ENCODE peak calls at places on chromosomes 6 and 20, in four cellular contexts. One of them, this sample, is unnamed.

GRCh38 chr6:53984581-53984980 is 126.7 kb upstream of the MLIP start:
- DNase-seq in HepG2: no peak
- DNase-seq in GM12891: no peak
- DNase-seq in H1: no peak
- DNase-seq in this sample: no peak

GRCh38 chr6:163757506-163757905 is 343.0 kb downstream of the QKI start:
- DNase-seq in HepG2: no peak
- DNase-seq in GM12891: no peak
- DNase-seq in H1: no peak
- DNase-seq in this sample: no peak

GRCh38 chr6:37381579-37381978 is 27.8 kb downstream of the RNF8 start:
- DNase-seq in HepG2: peak
- DNase-seq in GM12891: peak
- DNase-seq in H1: peak
- DNase-seq in this sample: peak

GRCh38 chr6:170445487-170445886 is 107.6 kb downstream of the PSMB1 start:
- DNase-seq in HepG2: no peak
- DNase-seq in GM12891: no peak
- DNase-seq in H1: no peak
- DNase-seq in this sample: no peak

GRCh38 chr20:45823949-45824835 is 2.9 kb downstream of the TNNC2 start:
- DNase-seq in HepG2: peak
- DNase-seq in GM12891: peak
- DNase-seq in H1: peak
- DNase-seq in this sample: peak

GRCh38 chr6:5484692-5485091 is 223.4 kb downstream of the FARS2 start:
- DNase-seq in HepG2: no peak
- DNase-seq in GM12891: no peak
- DNase-seq in H1: no peak
- DNase-seq in this sample: no peak

GRCh38 chr6:125818225-125818657 is 27.5 kb downstream of the NCOA7 start:
- DNase-seq in HepG2: no peak
- DNase-seq in GM12891: no peak
- DNase-seq in H1: no peak
- DNase-seq in this sample: no peak

GRCh38 chr20:57499676-57500075 is 25.3 kb downstream of the CTCFL start:
- DNase-seq in HepG2: no peak
- DNase-seq in GM12891: no peak
- DNase-seq in H1: no peak
- DNase-seq in this sample: no peak

GRCh38 chr6:107716688-107717089 is 107.4 kb downstream of the SCML4 start:
- DNase-seq in HepG2: no peak
- DNase-seq in GM12891: peak
- DNase-seq in H1: no peak
- DNase-seq in this sample: peak

GRCh38 chr6:151399679-151400078 is 8.3 kb upstream of the ZBTB2 start:
- DNase-seq in HepG2: no peak
- DNase-seq in GM12891: no peak
- DNase-seq in H1: no peak
- DNase-seq in this sample: no peak

GRCh38 chr6:117601811-117602150 is 530 bp downstream of the GOPC start:
- DNase-seq in HepG2: no peak
- DNase-seq in GM12891: no peak
- DNase-seq in H1: no peak
- DNase-seq in this sample: no peak

GRCh38 chr20:35166242-35166830 is 5.5 kb upstream of the PROCR start:
- DNase-seq in HepG2: no peak
- DNase-seq in GM12891: no peak
- DNase-seq in H1: no peak
- DNase-seq in this sample: no peak

GRCh38 chr6:118548136-118548535 is at the start of gene PLN:
- DNase-seq in HepG2: no peak
- DNase-seq in GM12891: no peak
- DNase-seq in H1: no peak
- DNase-seq in this sample: no peak

GRCh38 chr6:135179920-135180457 is 1.1 kb upstream of the MYB start:
- DNase-seq in HepG2: no peak
- DNase-seq in GM12891: no peak
- DNase-seq in H1: no peak
- DNase-seq in this sample: no peak

GRCh38 chr6:68990313-68990712 is 355.2 kb downstream of the ADGRB3 start:
- DNase-seq in HepG2: no peak
- DNase-seq in GM12891: no peak
- DNase-seq in H1: no peak
- DNase-seq in this sample: no peak

GRCh38 chr6:3850451-3851203 is 1.5 kb downstream of the FAM50B start:
- DNase-seq in HepG2: no peak
- DNase-seq in GM12891: no peak
- DNase-seq in H1: no peak
- DNase-seq in this sample: peak

GRCh38 chr6:3848380-3848779 is 793 bp upstream of the FAM50B start:
- DNase-seq in HepG2: no peak
- DNase-seq in GM12891: no peak
- DNase-seq in H1: no peak
- DNase-seq in this sample: no peak

GRCh38 chr6:3849681-3850450 is 693 bp downstream of the FAM50B start:
- DNase-seq in HepG2: no peak
- DNase-seq in GM12891: no peak
- DNase-seq in H1: no peak
- DNase-seq in this sample: no peak

GRCh38 chr6:3847521-3847920 is 1.7 kb upstream of the FAM50B start:
- DNase-seq in HepG2: no peak
- DNase-seq in GM12891: no peak
- DNase-seq in H1: no peak
- DNase-seq in this sample: no peak

GRCh38 chr6:3848925-3849605 is at the start of gene FAM50B:
- DNase-seq in HepG2: no peak
- DNase-seq in GM12891: peak
- DNase-seq in H1: peak
- DNase-seq in this sample: peak
- TF ChIP-seq POLR2AphosphoS5 in HepG2: no peak
- TF ChIP-seq POLR2AphosphoS5 in GM12891: no peak
- TF ChIP-seq POLR2AphosphoS5 in H1: no peak
- TF ChIP-seq POLR2AphosphoS5 in this sample: no peak

DNA sequence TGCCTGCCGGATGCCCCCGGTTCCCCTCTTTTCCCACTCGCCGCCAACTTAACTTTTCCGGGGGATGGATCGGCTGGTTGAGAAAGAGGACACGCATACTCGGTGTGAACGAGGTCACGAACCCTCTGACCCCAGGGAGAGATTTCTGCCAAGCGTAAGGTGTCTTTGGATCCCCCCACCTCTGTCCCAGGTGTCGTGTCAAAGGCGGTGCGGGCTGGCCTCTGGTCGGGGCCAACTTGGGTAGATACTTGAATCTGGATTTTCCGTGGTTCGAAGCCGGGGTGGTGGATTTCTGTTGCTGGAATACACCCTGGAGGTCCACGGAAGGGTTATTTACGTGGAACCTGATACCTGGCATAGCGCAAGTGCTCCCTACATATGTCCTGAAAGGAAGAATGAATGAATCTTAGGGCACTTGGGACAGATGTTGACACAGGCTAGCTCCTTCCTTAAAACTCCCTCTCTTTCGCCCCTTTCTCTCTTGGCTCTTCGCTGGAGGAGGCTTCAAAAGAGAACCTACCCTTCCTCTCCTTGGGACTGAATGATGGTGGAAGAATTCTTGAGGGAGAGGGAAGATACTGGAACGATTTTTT is 1.0 kb downstream of the DOK5 start:
- DNase-seq in HepG2: no peak
- DNase-seq in GM12891: no peak
- DNase-seq in H1: no peak
- DNase-seq in this sample: no peak
- TF ChIP-seq TAF1 in HepG2: no peak
- TF ChIP-seq TAF1 in GM12891: no peak
- TF ChIP-seq TAF1 in H1: no peak
- TF ChIP-seq TAF1 in this sample: no peak

GRCh38 chr6:85462673-85463072 is 12.8 kb downstream of the NT5E start:
- DNase-seq in HepG2: no peak
- DNase-seq in GM12891: no peak
- DNase-seq in H1: no peak
- DNase-seq in this sample: no peak

GRCh38 chr6:85465762-85466161 is 15.9 kb downstream of the NT5E start:
- DNase-seq in HepG2: no peak
- DNase-seq in GM12891: no peak
- DNase-seq in H1: no peak
- DNase-seq in this sample: no peak

GRCh38 chr6:85463621-85464259 is 13.9 kb downstream of the NT5E start:
- DNase-seq in HepG2: no peak
- DNase-seq in GM12891: no peak
- DNase-seq in H1: no peak
- DNase-seq in this sample: no peak

GRCh38 chr6:85464260-85464644 is 14.4 kb downstream of the NT5E start:
- DNase-seq in HepG2: no peak
- DNase-seq in GM12891: no peak
- DNase-seq in H1: no peak
- DNase-seq in this sample: no peak

DNA sequence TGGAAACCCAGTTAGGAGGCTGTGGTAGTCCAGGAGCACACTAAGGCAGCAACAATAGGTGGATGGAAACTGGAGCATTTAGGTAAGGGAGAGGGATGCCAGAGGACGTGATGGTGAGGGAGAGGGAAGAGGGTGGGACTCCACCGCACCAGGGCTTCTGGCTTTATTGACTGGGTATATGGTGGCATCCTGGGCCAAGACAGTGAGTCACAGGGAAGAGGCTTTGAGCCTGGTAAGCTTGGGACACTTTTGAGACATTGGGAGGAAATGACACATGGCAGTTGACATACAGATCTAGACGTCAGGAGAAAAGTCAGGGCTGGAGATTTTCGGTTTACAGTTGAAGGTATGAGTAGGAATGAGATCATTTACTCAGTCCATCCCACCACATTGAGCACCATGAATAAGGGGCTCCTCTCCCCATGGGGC is 14.9 kb downstream of the NT5E start:
- DNase-seq in HepG2: no peak
- DNase-seq in GM12891: no peak
- DNase-seq in H1: no peak
- DNase-seq in this sample: no peak
- TF ChIP-seq POLR2AphosphoS5 in HepG2: no peak
- TF ChIP-seq POLR2AphosphoS5 in GM12891: no peak
- TF ChIP-seq POLR2AphosphoS5 in H1: no peak
- TF ChIP-seq POLR2AphosphoS5 in this sample: no peak

DNA sequence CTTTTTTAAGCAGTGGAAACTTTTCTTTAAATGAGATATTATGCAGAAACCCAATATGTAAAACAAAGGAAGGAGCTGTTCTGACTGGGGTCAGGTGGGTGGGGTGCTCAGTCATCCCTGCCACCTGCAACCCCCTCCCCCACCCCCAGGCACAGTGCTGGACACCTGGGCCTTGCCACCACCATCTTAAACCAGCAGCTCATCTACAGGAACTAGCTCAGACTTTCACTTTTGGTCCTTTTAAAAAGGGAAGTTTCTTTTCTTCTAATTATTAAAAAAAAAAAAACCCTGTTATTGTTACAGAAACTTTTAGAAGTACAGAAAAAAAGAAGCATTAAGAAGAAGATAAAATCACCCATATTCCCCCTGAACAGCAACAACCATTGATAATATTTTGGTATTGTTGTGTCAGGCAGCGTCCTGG is 37.1 kb downstream of the PPP1R16B start:
- DNase-seq in HepG2: no peak
- DNase-seq in GM12891: peak
- DNase-seq in H1: no peak
- DNase-seq in this sample: peak
- TF ChIP-seq TAF1 in HepG2: no peak
- TF ChIP-seq TAF1 in GM12891: no peak
- TF ChIP-seq TAF1 in H1: no peak
- TF ChIP-seq TAF1 in this sample: no peak

GRCh38 chr6:136582702-136583471 is 32.7 kb upstream of the MAP7 start:
- DNase-seq in HepG2: peak
- DNase-seq in GM12891: no peak
- DNase-seq in H1: no peak
- DNase-seq in this sample: no peak
- TF ChIP-seq POLR2AphosphoS5 in HepG2: no peak
- TF ChIP-seq POLR2AphosphoS5 in GM12891: no peak
- TF ChIP-seq POLR2AphosphoS5 in H1: no peak
- TF ChIP-seq POLR2AphosphoS5 in this sample: no peak

GRCh38 chr20:19885981-19886665 is 128.1 kb downstream of the RIN2 start:
- DNase-seq in HepG2: peak
- DNase-seq in GM12891: no peak
- DNase-seq in H1: no peak
- DNase-seq in this sample: no peak
- TF ChIP-seq TAF1 in HepG2: no peak
- TF ChIP-seq TAF1 in GM12891: no peak
- TF ChIP-seq TAF1 in H1: no peak
- TF ChIP-seq TAF1 in this sample: no peak

DNA sequence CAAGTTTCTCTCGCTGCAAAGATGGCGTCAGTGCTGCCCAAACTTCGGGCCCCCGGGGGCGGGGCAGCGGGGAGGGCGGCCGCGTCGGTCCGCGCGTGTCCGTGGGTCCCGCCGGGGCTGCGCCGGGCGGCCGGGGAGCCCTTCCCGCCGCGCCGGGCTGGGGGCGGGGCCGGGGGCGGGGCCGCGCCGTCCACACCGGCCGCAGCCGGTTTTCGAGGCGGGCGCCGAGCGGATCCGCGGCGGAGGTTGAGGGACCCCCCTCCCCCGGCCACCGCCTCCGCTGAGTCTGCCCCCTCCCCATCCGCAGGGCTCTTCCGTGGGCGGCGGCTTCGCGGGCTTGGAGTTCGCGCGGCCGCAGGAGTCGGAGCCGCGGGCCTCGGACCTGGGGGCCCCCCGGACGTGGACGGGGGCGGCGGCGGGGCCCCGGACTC is 509 bp downstream of the SLC2A4RG start:
- DNase-seq in HepG2: no peak
- DNase-seq in GM12891: no peak
- DNase-seq in H1: no peak
- DNase-seq in this sample: peak
- TF ChIP-seq POLR2AphosphoS5 in HepG2: no peak
- TF ChIP-seq POLR2AphosphoS5 in GM12891: no peak
- TF ChIP-seq POLR2AphosphoS5 in H1: no peak
- TF ChIP-seq POLR2AphosphoS5 in this sample: no peak

GRCh38 chr6:105207524-105208269 is 27.9 kb upstream of the POPDC3 start:
- DNase-seq in HepG2: no peak
- DNase-seq in GM12891: no peak
- DNase-seq in H1: no peak
- DNase-seq in this sample: no peak
- TF ChIP-seq TAF1 in HepG2: no peak
- TF ChIP-seq TAF1 in GM12891: no peak
- TF ChIP-seq TAF1 in H1: no peak
- TF ChIP-seq TAF1 in this sample: no peak

DNA sequence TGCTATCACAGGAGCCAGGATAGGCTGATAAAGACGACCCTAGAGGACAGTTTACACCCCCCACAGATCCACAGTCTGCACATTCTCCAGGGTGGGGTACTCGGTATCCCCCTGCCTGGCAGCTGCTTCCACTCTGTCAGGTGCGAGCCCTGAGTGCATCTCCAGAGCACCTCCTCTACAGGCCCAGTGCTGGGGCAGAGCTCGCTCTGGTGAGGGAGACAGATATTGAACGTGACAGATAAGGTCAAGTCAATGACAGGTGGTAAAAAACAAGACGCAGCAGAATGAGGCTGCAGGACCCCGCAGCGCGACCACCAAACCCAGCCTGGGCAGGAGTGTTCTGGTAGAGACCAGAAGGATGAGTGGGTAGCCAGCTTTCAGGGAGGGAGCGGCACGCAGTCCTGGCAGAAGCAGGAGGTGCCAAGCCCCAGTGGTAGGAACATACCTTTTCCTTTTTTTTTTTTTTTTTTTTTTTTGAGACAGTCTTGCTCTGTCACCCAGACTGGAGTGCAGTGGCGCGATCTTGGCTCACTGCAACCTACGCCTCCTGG is 12.4 kb upstream of the MYL9 start:
- DNase-seq in HepG2: no peak
- DNase-seq in GM12891: no peak
- DNase-seq in H1: no peak
- DNase-seq in this sample: no peak
- TF ChIP-seq POLR2AphosphoS5 in HepG2: no peak
- TF ChIP-seq POLR2AphosphoS5 in GM12891: no peak
- TF ChIP-seq POLR2AphosphoS5 in H1: no peak
- TF ChIP-seq POLR2AphosphoS5 in this sample: no peak

GRCh38 chr6:143176090-143177021 is 115.7 kb downstream of the AIG1 start:
- DNase-seq in HepG2: no peak
- DNase-seq in GM12891: no peak
- DNase-seq in H1: no peak
- DNase-seq in this sample: no peak
- TF ChIP-seq TAF1 in HepG2: no peak
- TF ChIP-seq TAF1 in GM12891: no peak
- TF ChIP-seq TAF1 in H1: no peak
- TF ChIP-seq TAF1 in this sample: no peak

This sample was measured in GM12892.